ENCODE peak calls at places on chromosomes 12 and 14, in six cellular contexts. T is stimulated activated CD4-positive, alpha-beta T cell treated with anti-CD3 and anti-CD28 coated beads, Interleukin-1b, Interleukin-23, amount 100 ng/mL, for 24 hours; G is Caki2; P is omental fat pad; A is endodermal cell; D is NCI-H1105 treated with DMSO at 0.1 percent for 48 hours. E is an unnamed sample.

GRCh38 chr12:91741932-91742331 is 403.7 kb downstream of the BTG1 start:
- DNase-seq in T (no peak), G (no peak), P (no peak), A (no peak), D (no peak), E (no peak)

GRCh38 chr14:105690671-105691070 is 164.3 kb downstream of the TMEM121 start:
- DNase-seq in T (no peak), G (no peak), P (no peak), A (peak), D (no peak), E (no peak)

GRCh38 chr14:67285876-67286452 is 44.7 kb downstream of the PALS1 start:
- DNase-seq in T (no peak), G (peak), P (no peak), A (no peak), D (peak), E (no peak)

GRCh38 chr12:51323966-51324895 is at the start of gene BIN2:
- DNase-seq in T (peak), G (no peak), P (no peak), A (no peak), D (no peak), E (no peak)

GRCh38 chr12:57512665-57513064 is 7.6 kb downstream of the DDIT3 start:
- DNase-seq in T (no peak), G (no peak), P (no peak), A (no peak), D (no peak), E (no peak)

GRCh38 chr12:52285172-52285745 is 6.1 kb downstream of the KRT81 start:
- DNase-seq in T (no peak), G (peak), P (no peak), A (peak), D (no peak), E (no peak)

GRCh38 chr14:33754264-33754663 is 196.6 kb downstream of the EGLN3 start:
- DNase-seq in T (no peak), G (no peak), P (no peak), A (peak), D (no peak), E (no peak)

GRCh38 chr14:81565441-81566290 is 32.0 kb upstream of the SEL1L start:
- DNase-seq in T (no peak), G (no peak), P (no peak), A (peak), D (peak), E (peak)

GRCh38 chr14:32129124-32129523 is 52.0 kb downstream of the ARHGAP5 start:
- DNase-seq in T (no peak), G (peak), P (no peak), A (no peak), D (no peak), E (no peak)

GRCh38 chr12:27064397-27065342 is 17.7 kb downstream of the C12orf71 start:
- DNase-seq in T (no peak), G (no peak), P (no peak), A (no peak), D (no peak), E (no peak)

GRCh38 chr14:103177376-103177775 is 54.1 kb downstream of the TNFAIP2 start:
- DNase-seq in T (no peak), G (no peak), P (no peak), A (no peak), D (no peak), E (no peak)

GRCh38 chr14:34075826-34076225 is 125.0 kb upstream of the EGLN3 start:
- DNase-seq in T (no peak), G (no peak), P (no peak), A (no peak), D (no peak), E (no peak)

GRCh38 chr12:50934371-50934851 is 17.9 kb upstream of the HIGD1C start:
- DNase-seq in T (no peak), G (no peak), P (no peak), A (no peak), D (no peak), E (no peak)

GRCh38 chr12:2336409-2336829 is 283.6 kb downstream of the CACNA1C start:
- DNase-seq in T (no peak), G (peak), P (no peak), A (no peak), D (no peak), E (peak)